ENCODE peak calls at places on chromosome X, in four cellular contexts. B is Right ventricle myocardium inferior, Z is AG20443, T is putamen. S is an unnamed sample.
A peak's percentile ranks its signal among the peaks of the same experiment; 100 is the strongest.

GRCh38 chrX:147069926-147070325 is 255.4 kb upstream of the CXorf51A start:
- DNase-seq in B (no peak), Z (no peak), T (no peak), S (no peak)

GRCh38 chrX:97842468-97843199 is 958.9 kb downstream of the RPA4 start:
- DNase-seq in B (no peak), Z (no peak), T (no peak), S (no peak)

GRCh38 chrX:103722505-103722904 is 11.8 kb downstream of the TMEM31 start:
- DNase-seq in B (no peak), Z (peak; percentile 17), T (no peak), S (peak; percentile 41)

GRCh38 chrX:149540621-149541520 is at the start of gene EOLA1:
- DNase-seq in B (peak; percentile 97), Z (no peak), T (peak; percentile 89), S (peak; percentile 85)

GRCh38 chrX:133983243-133983973 is 2.0 kb downstream of the GPC3 start:
- DNase-seq in B (no peak), Z (no peak), T (no peak), S (no peak)

GRCh38 chrX:149060921-149061320 is 444.2 kb downstream of the IDS start:
- DNase-seq in B (no peak), Z (peak; percentile 53), T (no peak), S (no peak)

GRCh38 chrX:72666451-72666850 is 47.7 kb downstream of the PHKA1 start:
- DNase-seq in B (no peak), Z (no peak), T (no peak), S (no peak)

GRCh38 chrX:136754641-136755040 is 26.1 kb downstream of the ARHGEF6 start:
- DNase-seq in B (no peak), Z (peak; percentile 45), T (no peak), S (peak; percentile 74)